ENCODE peak calls at places on chromosomes 4 and X, in seven cellular contexts. H, J, S, L, A, N and B are unnamed samples.

GRCh38 chrX:43564953-43565352 is 91.1 kb upstream of the MAOA start:
- DNase-seq in H (no peak), J (no peak), S (no peak), L (no peak), A (no peak), N (no peak), B (no peak)

GRCh38 chrX:69552512-69552911 is 48.4 kb downstream of the NALF2 start:
- DNase-seq in H (no peak), J (no peak), S (no peak), L (no peak), A (no peak), N (no peak), B (no peak)

GRCh38 chr4:74598611-74599325 is 153.8 kb downstream of the AREG start:
- DNase-seq in H (no peak), J (no peak), S (no peak), L (no peak), A (no peak), N (no peak), B (no peak)

GRCh38 chr4:81650871-81651270 is 179.2 kb upstream of the RASGEF1B start:
- DNase-seq in H (no peak), J (no peak), S (no peak), L (no peak), A (no peak), N (no peak), B (no peak)

GRCh38 chr4:176256921-176257320 is 12.1 kb downstream of the ASB5 start:
- DNase-seq in H (no peak), J (no peak), S (no peak), L (no peak), A (no peak), N (no peak), B (no peak)

GRCh38 chr4:41329361-41329760 is 72.6 kb downstream of the UCHL1 start:
- DNase-seq in H (no peak), J (no peak), S (no peak), L (no peak), A (no peak), N (no peak), B (no peak)

GRCh38 chrX:85020216-85020615 is 16.5 kb downstream of the APOOL start:
- DNase-seq in H (no peak), J (no peak), S (no peak), L (no peak), A (no peak), N (no peak), B (no peak)

GRCh38 chr4:37473807-37474206 is 212.4 kb downstream of the RELL1 start:
- DNase-seq in H (no peak), J (no peak), S (no peak), L (no peak), A (no peak), N (no peak), B (no peak)

GRCh38 chrX:75648803-75649588 is 126.2 kb upstream of the ZDHHC15 start:
- DNase-seq in H (no peak), J (no peak), S (no peak), L (no peak), A (no peak), N (no peak), B (no peak)

GRCh38 chr4:80036949-80037348 is 36.1 kb downstream of the ANTXR2 start:
- DNase-seq in H (no peak), J (no peak), S (no peak), L (no peak), A (no peak), N (no peak), B (no peak)

GRCh38 chr4:20698382-20698781 is 1.9 kb upstream of the PACRGL start:
- DNase-seq in H (no peak), J (no peak), S (no peak), L (no peak), A (no peak), N (no peak), B (peak)

GRCh38 chr4:125837493-125838238 is 522.9 kb downstream of the FAT4 start:
- DNase-seq in H (no peak), J (no peak), S (no peak), L (no peak), A (no peak), N (no peak), B (no peak)

GRCh38 chr4:180060159-180060889 is 2182.9 kb upstream of the TENM3 start:
- DNase-seq in H (no peak), J (no peak), S (no peak), L (no peak), A (no peak), N (no peak), B (no peak)

GRCh38 chr4:146417822-146418221 is 103.9 kb downstream of the SLC10A7 start:
- DNase-seq in H (no peak), J (no peak), S (no peak), L (no peak), A (no peak), N (no peak), B (no peak)

GRCh38 chr4:70838972-70839536 is 636 bp downstream of the GRSF1 start:
- DNase-seq in H (peak), J (peak), S (peak), L (peak), A (no peak), N (peak), B (no peak)

GRCh38 chr4:120156115-120156718 is 89.6 kb upstream of the MAD2L1 start:
- DNase-seq in H (no peak), J (peak), S (no peak), L (no peak), A (peak), N (no peak), B (no peak)

GRCh38 chr4:128060130-128060619 is 937 bp upstream of the LARP1B start:
- DNase-seq in H (no peak), J (no peak), S (no peak), L (no peak), A (no peak), N (no peak), B (no peak)

GRCh38 chrX:44674906-44675305 is 132.2 kb upstream of the FUNDC1 start:
- DNase-seq in H (no peak), J (no peak), S (no peak), L (no peak), A (peak), N (no peak), B (no peak)

GRCh38 chr4:76550966-76551780 is 116.1 kb downstream of the SHROOM3 start:
- DNase-seq in H (no peak), J (no peak), S (no peak), L (no peak), A (no peak), N (no peak), B (no peak)

GRCh38 chr4:2745981-2746806 is 9.9 kb downstream of the TNIP2 start:
- DNase-seq in H (no peak), J (peak), S (peak), L (peak), A (no peak), N (peak), B (no peak)

GRCh38 chr4:138562544-138562961 is 320.4 kb upstream of the SLC7A11 start:
- DNase-seq in H (no peak), J (no peak), S (no peak), L (no peak), A (no peak), N (no peak), B (no peak)

GRCh38 chrX:78643106-78643505 is 16.0 kb downstream of the RTL3 start:
- DNase-seq in H (no peak), J (no peak), S (no peak), L (no peak), A (no peak), N (no peak), B (no peak)

GRCh38 chr4:11404431-11404830 is 24.3 kb downstream of the HS3ST1 start:
- DNase-seq in H (no peak), J (no peak), S (no peak), L (no peak), A (no peak), N (no peak), B (no peak)

GRCh38 chr4:25506032-25506571 is 129.0 kb downstream of the ANAPC4 start:
- DNase-seq in H (no peak), J (no peak), S (no peak), L (no peak), A (no peak), N (no peak), B (no peak)

GRCh38 chr4:176779421-176779820 is 13.3 kb downstream of the VEGFC start:
- DNase-seq in H (no peak), J (no peak), S (no peak), L (no peak), A (no peak), N (no peak), B (no peak)

GRCh38 chrX:151983186-151983585 is 8.7 kb upstream of the GABRE start:
- DNase-seq in H (no peak), J (no peak), S (no peak), L (no peak), A (no peak), N (no peak), B (no peak)

GRCh38 chr4:16011173-16011572 is 48.2 kb upstream of the FGFBP2 start:
- DNase-seq in H (no peak), J (no peak), S (no peak), L (no peak), A (no peak), N (no peak), B (no peak)

GRCh38 chr4:129092636-129093172 is 635 bp downstream of the SCLT1 start:
- DNase-seq in H (no peak), J (no peak), S (no peak), L (no peak), A (no peak), N (no peak), B (no peak)